ENCODE peak calls at places on chromosomes 12 and 14, in five cellular contexts. U is fibroblast of pulmonary artery, I is Peyer's patch, D is LNCaP clone FGC, S is Calu3. O is an unnamed sample.

GRCh38 chr12:62891805-62892549 is 43.0 kb downstream of the PPM1H start:
- DNase-seq in U (no peak), I (no peak), D (no peak), S (no peak), O (no peak)

GRCh38 chr12:121061831-121062230 is 22.8 kb upstream of the OASL start:
- DNase-seq in U (peak), I (no peak), D (no peak), S (no peak), O (no peak)

GRCh38 chr14:71728386-71728785 is 203.8 kb upstream of the RGS6 start:
- DNase-seq in U (no peak), I (no peak), D (no peak), S (no peak), O (no peak)

GRCh38 chr14:52442602-52443001 is 109.7 kb downstream of the TXNDC16 start:
- DNase-seq in U (no peak), I (no peak), D (no peak), S (no peak), O (no peak)

GRCh38 chr12:10361622-10362021 is 28.2 kb downstream of the KLRK1 start:
- DNase-seq in U (peak), I (no peak), D (no peak), S (no peak), O (no peak)

GRCh38 chr14:35046751-35047536 is 872 bp downstream of the FAM177A1 start:
- DNase-seq in U (peak), I (peak), D (no peak), S (no peak), O (no peak)

GRCh38 chr12:104695453-104696148 is 238.9 kb downstream of the CHST11 start:
- DNase-seq in U (peak), I (peak), D (no peak), S (no peak), O (no peak)

GRCh38 chr12:121917950-121918678 is at the start of gene CFAP251:
- DNase-seq in U (peak), I (peak), D (peak), S (peak), O (peak)

GRCh38 chr12:126967152-126967551 is 1299.8 kb upstream of the TMEM132C start:
- DNase-seq in U (no peak), I (no peak), D (no peak), S (no peak), O (no peak)

GRCh38 chr12:83027021-83027723 is 340.5 kb downstream of the TMTC2 start:
- DNase-seq in U (no peak), I (no peak), D (no peak), S (no peak), O (no peak)

GRCh38 chr14:25406818-25407217 is 356.9 kb upstream of the STXBP6 start:
- DNase-seq in U (peak), I (peak), D (no peak), S (peak), O (peak)

GRCh38 chr14:101839236-101839635 is 77.7 kb downstream of the PPP2R5C start:
- DNase-seq in U (no peak), I (peak), D (no peak), S (no peak), O (no peak)

GRCh38 chr12:67692135-67692534 is 43.6 kb downstream of the DYRK2 start:
- DNase-seq in U (no peak), I (no peak), D (no peak), S (no peak), O (no peak)

GRCh38 chr12:54560374-54560858 is 11.0 kb downstream of the PDE1B start:
- DNase-seq in U (peak), I (peak), D (no peak), S (peak), O (peak)

GRCh38 chr12:29309320-29309902 is 71.6 kb downstream of the ERGIC2 start:
- DNase-seq in U (peak), I (no peak), D (no peak), S (no peak), O (no peak)

GRCh38 chr12:32896438-32897275 is at the start of gene PKP2:
- DNase-seq in U (peak), I (peak), D (peak), S (peak), O (peak)

GRCh38 chr14:33118653-33119052 is 180.0 kb downstream of the NPAS3 start:
- DNase-seq in U (no peak), I (no peak), D (no peak), S (no peak), O (no peak)

GRCh38 chr12:30828686-30829085 is 73.9 kb upstream of the CAPRIN2 start:
- DNase-seq in U (no peak), I (no peak), D (no peak), S (no peak), O (no peak)

GRCh38 chr12:10097521-10097920 is 1.3 kb downstream of the CLEC1A start:
- DNase-seq in U (no peak), I (no peak), D (no peak), S (no peak), O (no peak)

GRCh38 chr12:89706551-89707348 is 1.9 kb downstream of the ATP2B1 start:
- DNase-seq in U (no peak), I (peak), D (no peak), S (peak), O (no peak)

GRCh38 chr12:111597731-111598636 is 1.1 kb downstream of the ATXN2 start:
- DNase-seq in U (peak), I (peak), D (no peak), S (peak), O (peak)
- TF ChIP-seq CTCF in U (no peak), I (no peak), D (no peak), S (no peak), O (no peak)

GRCh38 chr12:103269962-103270361 is 225.8 kb downstream of the C12orf42 start:
- DNase-seq in U (no peak), I (no peak), D (no peak), S (no peak), O (no peak)

GRCh38 chr12:103272949-103273348 is 222.8 kb downstream of the C12orf42 start:
- DNase-seq in U (no peak), I (no peak), D (no peak), S (no peak), O (no peak)

GRCh38 chr12:103268831-103269514 is 226.8 kb downstream of the C12orf42 start:
- DNase-seq in U (no peak), I (no peak), D (no peak), S (no peak), O (no peak)

GRCh38 chr12:103278329-103278728 is 217.4 kb downstream of the C12orf42 start:
- DNase-seq in U (no peak), I (no peak), D (no peak), S (no peak), O (no peak)

DNA sequence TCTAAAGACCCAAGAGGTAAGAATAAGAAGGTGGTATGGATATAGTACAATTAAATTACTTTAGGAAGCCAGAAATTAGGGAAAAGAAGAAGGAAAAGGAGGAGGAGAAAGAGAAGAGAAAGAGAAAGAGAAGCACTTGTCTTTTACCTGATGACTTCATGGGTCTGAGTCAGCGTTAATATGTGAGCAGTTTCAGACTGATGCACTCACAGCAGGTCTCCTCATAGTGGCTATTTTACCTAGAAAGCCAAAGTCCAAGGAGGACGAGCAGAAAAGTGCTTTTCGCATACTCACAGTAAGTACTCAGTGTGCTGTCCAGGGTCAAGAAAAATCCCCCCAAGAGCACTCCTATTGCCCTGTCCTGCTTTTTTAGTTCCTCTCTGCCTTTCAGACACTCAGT is 222.1 kb downstream of the C12orf42 start:
- DNase-seq in U (no peak), I (no peak), D (no peak), S (no peak), O (no peak)
- TF ChIP-seq CTCF in U (no peak), I (no peak), D (no peak), S (no peak), O (no peak)

DNA sequence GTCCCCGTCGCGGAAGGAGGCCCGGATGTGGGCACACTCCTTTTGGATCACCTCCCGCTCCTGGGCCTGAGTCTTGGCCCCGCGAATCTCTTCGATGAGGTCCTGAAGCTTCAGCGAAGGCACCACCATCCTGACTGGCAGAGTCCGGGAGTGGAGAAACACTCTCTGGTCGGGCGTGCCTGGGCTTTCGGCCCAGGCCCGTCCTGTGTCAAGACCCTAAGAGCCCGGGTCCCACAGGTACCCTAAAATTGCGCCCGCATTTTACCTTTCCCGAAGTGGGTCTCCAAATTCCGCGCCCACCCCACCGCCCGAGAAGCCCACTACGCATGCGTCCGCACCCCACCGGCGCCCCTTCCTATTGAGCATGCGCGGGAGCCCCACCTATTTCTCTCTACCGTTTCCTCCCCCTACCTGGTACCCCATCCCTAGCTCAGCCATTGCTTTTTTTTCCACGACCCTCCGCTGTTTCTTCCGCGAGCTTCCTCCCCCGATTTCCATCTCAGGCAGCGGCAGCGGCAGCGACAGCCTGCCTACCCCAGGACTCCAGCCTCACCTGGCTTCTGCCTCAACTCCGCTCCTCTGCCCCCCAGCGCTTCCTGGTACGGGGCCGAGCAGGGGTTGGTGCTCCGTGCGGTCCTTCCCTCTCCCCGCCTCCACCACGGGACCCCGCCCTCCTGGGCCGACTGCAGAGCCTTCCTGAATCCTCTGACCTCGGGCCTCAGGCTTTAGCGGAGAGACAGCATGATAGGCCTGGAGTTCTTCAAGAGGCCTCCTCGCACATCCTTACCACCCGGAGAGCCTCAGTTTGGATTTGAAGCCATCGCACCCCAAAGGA is at the start of gene AP1G2:
- DNase-seq in U (peak), I (peak), D (peak), S (peak), O (peak)
- TF ChIP-seq CTCF in U (no peak), I (no peak), D (no peak), S (no peak), O (no peak)

GRCh38 chr12:103586791-103587370 is at the start of gene STAB2:
- DNase-seq in U (no peak), I (no peak), D (no peak), S (no peak), O (peak)

GRCh38 chr12:103588680-103589079 is 1.6 kb downstream of the STAB2 start:
- DNase-seq in U (no peak), I (no peak), D (no peak), S (no peak), O (no peak)

GRCh38 chr12:103589517-103589916 is 2.4 kb downstream of the STAB2 start:
- DNase-seq in U (no peak), I (no peak), D (no peak), S (no peak), O (no peak)

GRCh38 chr12:103583008-103583407 is 4.1 kb upstream of the STAB2 start:
- DNase-seq in U (no peak), I (no peak), D (peak), S (no peak), O (no peak)

DNA sequence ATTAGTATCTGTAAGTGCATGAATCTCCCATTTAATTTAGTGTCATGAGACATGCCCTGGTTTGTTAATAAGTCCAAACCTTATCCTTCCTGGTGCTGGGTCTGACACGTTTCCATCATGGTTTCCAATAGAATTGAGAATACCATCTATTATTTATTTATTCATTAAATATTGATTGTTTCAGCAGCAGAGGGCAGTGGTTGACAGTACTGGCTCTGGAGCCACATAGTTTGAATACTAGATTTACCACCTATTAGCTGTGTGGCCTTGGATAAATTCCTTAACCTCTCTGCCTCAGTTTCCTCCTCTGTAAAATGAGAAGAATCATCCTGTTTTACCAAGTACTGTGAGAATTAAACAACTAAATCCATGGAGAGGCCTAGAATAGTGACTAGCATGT is 941 bp upstream of the STAB2 start:
- DNase-seq in U (peak), I (no peak), D (no peak), S (no peak), O (no peak)
- TF ChIP-seq CTCF in U (peak), I (peak), D (peak), S (no peak), O (no peak)